ENCODE peak calls at places on chromosome 12, in nine cellular contexts. O is RWPE1; I is NCI-H1417 treated with DMSO at 0.1 percent for 48 hours; Q is astrocyte; G is central memory CD4-positive, alpha-beta T cell; P is choroid plexus epithelial cell; C is upper lobe of right lung; B is stimulated activated CD8-positive, alpha-beta memory T cell treated with anti-CD3 and anti-CD28 coated beads, Interleukin-2, amount 100 ng/mL, for 1 hour; U is adrenal gland. E is an unnamed sample.

GRCh38 chr12:16346931-16347330 is 514 bp upstream of the MGST1 start:
- DNase-seq in Q (no peak), G (no peak), B (no peak), P (no peak), U (no peak), O (no peak), C (no peak), I (no peak), E (peak)

GRCh38 chr12:28427046-28427445 is 236.8 kb downstream of the CCDC91 start:
- DNase-seq in G (no peak), O (no peak), P (no peak), B (no peak), U (no peak), C (no peak), I (no peak), Q (no peak), E (no peak)

GRCh38 chr12:76226397-76226796 is 121.8 kb downstream of the BBS10 start:
- DNase-seq in B (no peak), Q (peak), P (peak), I (no peak), G (no peak), U (no peak), O (no peak), C (no peak), E (peak)

GRCh38 chr12:46456356-46457334 is 84.1 kb upstream of the SLC38A2 start:
- DNase-seq in I (no peak), P (peak), O (no peak), C (no peak), Q (peak), B (no peak), U (no peak), G (no peak), E (no peak)

GRCh38 chr12:41795066-41795465 is 349.6 kb downstream of the GXYLT1 start:
- DNase-seq in U (no peak), C (no peak), I (no peak), G (no peak), O (no peak), B (no peak), Q (peak), P (peak), E (peak)

GRCh38 chr12:101229841-101230241 is 19.8 kb upstream of the SLC5A8 start:
- DNase-seq in U (no peak), P (no peak), I (no peak), B (no peak), Q (no peak), O (no peak), G (no peak), C (peak), E (no peak)

GRCh38 chr12:89826468-89826867 is 117.8 kb upstream of the ATP2B1 start:
- DNase-seq in B (no peak), Q (no peak), C (no peak), U (no peak), P (no peak), O (no peak), G (no peak), I (no peak), E (no peak)

GRCh38 chr12:91225316-91225715 is 42.7 kb upstream of the DCN start:
- DNase-seq in I (no peak), Q (peak), U (no peak), C (no peak), B (no peak), G (no peak), O (no peak), P (peak), E (no peak)

GRCh38 chr12:120091371-120092090 is 25.0 kb downstream of the RAB35 start:
- DNase-seq in G (no peak), O (no peak), B (no peak), C (no peak), I (no peak), P (no peak), U (no peak), Q (no peak), E (no peak)

GRCh38 chr12:63821781-63822251 is 22.7 kb upstream of the SRGAP1 start:
- DNase-seq in I (no peak), U (no peak), Q (no peak), G (no peak), B (no peak), C (no peak), O (no peak), P (peak), E (peak)

GRCh38 chr12:50185975-50186663 is 18.9 kb upstream of the CERS5 start:
- DNase-seq in P (peak), Q (peak), C (no peak), G (no peak), B (no peak), U (no peak), O (peak), I (no peak), E (peak)

GRCh38 chr12:106149096-106149784 is 10.5 kb upstream of the NUAK1 start:
- DNase-seq in O (peak), U (no peak), C (no peak), I (no peak), G (no peak), Q (no peak), P (peak), B (no peak), E (no peak)

GRCh38 chr12:2958432-2959193 is 584 bp upstream of the TEAD4 start:
- DNase-seq in U (peak), B (no peak), C (peak), G (no peak), I (no peak), O (peak), P (peak), Q (peak), E (peak)

GRCh38 chr12:40566246-40566645 is 126.0 kb upstream of the CNTN1 start:
- DNase-seq in U (no peak), B (no peak), G (no peak), I (peak), Q (no peak), O (no peak), P (no peak), C (no peak), E (no peak)

GRCh38 chr12:45504606-45505005 is 224.9 kb upstream of the ARID2 start:
- DNase-seq in Q (no peak), P (no peak), U (no peak), C (no peak), G (no peak), B (no peak), I (no peak), O (no peak), E (no peak)

GRCh38 chr12:52739963-52740362 is 36.6 kb upstream of the KRT77 start:
- DNase-seq in P (no peak), Q (no peak), C (no peak), U (no peak), G (no peak), B (no peak), I (no peak), O (no peak), E (no peak)

GRCh38 chr12:6110006-6110405 is 14.5 kb downstream of the VWF start:
- DNase-seq in P (no peak), B (no peak), I (no peak), O (no peak), C (no peak), Q (peak), G (no peak), U (no peak), E (no peak)

GRCh38 chr12:10171954-10172353 is at the start of gene OLR1:
- DNase-seq in B (no peak), O (no peak), I (no peak), Q (peak), C (no peak), P (peak), U (no peak), G (no peak), E (no peak)

GRCh38 chr12:89448951-89449371 is 75.6 kb downstream of the GALNT4 start:
- DNase-seq in Q (peak), O (no peak), P (peak), C (no peak), G (no peak), U (no peak), B (no peak), I (no peak), E (no peak)

GRCh38 chr12:63922446-63922845 is 77.9 kb downstream of the SRGAP1 start:
- DNase-seq in G (no peak), O (peak), U (no peak), B (no peak), Q (peak), P (peak), I (no peak), C (no peak), E (no peak)

GRCh38 chr12:47021298-47021697 is 58.1 kb upstream of the PCED1B start:
- DNase-seq in Q (peak), G (peak), I (peak), C (no peak), U (no peak), O (peak), P (peak), B (no peak), E (peak)

GRCh38 chr12:52924764-52925716 is 20.2 kb upstream of the KRT8 start:
- DNase-seq in I (no peak), P (peak), U (peak), Q (peak), O (peak), C (no peak), G (no peak), B (no peak), E (peak)

GRCh38 chr12:49487605-49488004 is 51.2 kb upstream of the KCNH3 start:
- DNase-seq in G (no peak), U (no peak), B (no peak), O (no peak), P (no peak), Q (peak), C (no peak), I (no peak), E (no peak)

GRCh38 chr12:26728205-26729050 is 104.6 kb downstream of the ITPR2 start:
- DNase-seq in P (no peak), B (no peak), I (no peak), U (no peak), G (no peak), C (no peak), O (no peak), Q (no peak), E (no peak)

GRCh38 chr12:92987362-92987761 is 58.3 kb upstream of the EEA1 start:
- DNase-seq in I (peak), O (peak), P (peak), B (no peak), C (no peak), U (peak), Q (peak), G (peak), E (peak)

GRCh38 chr12:123516221-123516780 is 17.2 kb downstream of the RILPL1 start:
- DNase-seq in Q (no peak), O (no peak), C (no peak), P (peak), I (no peak), U (no peak), G (no peak), B (no peak), E (no peak)

GRCh38 chr12:52461693-52462092 is 9.7 kb upstream of the KRT6B start:
- DNase-seq in P (no peak), C (no peak), U (no peak), B (no peak), O (no peak), I (no peak), G (no peak), Q (no peak), E (no peak)

GRCh38 chr12:99996095-99996494 is 11.4 kb upstream of the ANKS1B start:
- DNase-seq in B (no peak), I (no peak), G (no peak), U (no peak), P (no peak), Q (no peak), C (no peak), O (no peak), E (no peak)

GRCh38 chr12:5031958-5032357 is 11.7 kb upstream of the KCNA5 start:
- DNase-seq in O (no peak), P (no peak), U (no peak), I (no peak), C (no peak), B (no peak), G (no peak), Q (no peak), E (no peak)

E was measured in lung microvascular endothelial cell.